ENCODE peak calls at places on chromosomes 12 and 14, in five cellular contexts. One of them, this sample, is unnamed.

GRCh38 chr12:63208956-63209355 is 58.0 kb upstream of the AVPR1A start:
- DNase-seq in T-helper 9 cell: no peak
- DNase-seq in adrenal gland: no peak
- DNase-seq in HT-29: no peak
- DNase-seq in activated effector memory CD4-positive, alpha-beta T cell treated with anti-CD3 and anti-CD28 coated beads, Interleukin-2, amount 50 U/mL, for 16 hours: no peak
- DNase-seq in this sample: no peak

GRCh38 chr12:101839324-101840283 is 8.8 kb upstream of the GNPTAB start:
- DNase-seq in T-helper 9 cell: peak
- DNase-seq in adrenal gland: peak
- DNase-seq in HT-29: peak
- DNase-seq in activated effector memory CD4-positive, alpha-beta T cell treated with anti-CD3 and anti-CD28 coated beads, Interleukin-2, amount 50 U/mL, for 16 hours: peak
- DNase-seq in this sample: peak

GRCh38 chr14:40413146-40413545 is 980.9 kb upstream of the FBXO33 start:
- DNase-seq in T-helper 9 cell: no peak
- DNase-seq in adrenal gland: no peak
- DNase-seq in HT-29: no peak
- DNase-seq in activated effector memory CD4-positive, alpha-beta T cell treated with anti-CD3 and anti-CD28 coated beads, Interleukin-2, amount 50 U/mL, for 16 hours: no peak
- DNase-seq in this sample: no peak

GRCh38 chr12:53292441-53292840 is 2.9 kb upstream of the PFDN5 start:
- DNase-seq in T-helper 9 cell: no peak
- DNase-seq in adrenal gland: no peak
- DNase-seq in HT-29: no peak
- DNase-seq in activated effector memory CD4-positive, alpha-beta T cell treated with anti-CD3 and anti-CD28 coated beads, Interleukin-2, amount 50 U/mL, for 16 hours: no peak
- DNase-seq in this sample: no peak

GRCh38 chr14:75427482-75428229 is at the start of gene JDP2:
- DNase-seq in T-helper 9 cell: peak
- DNase-seq in adrenal gland: peak
- DNase-seq in HT-29: peak
- DNase-seq in activated effector memory CD4-positive, alpha-beta T cell treated with anti-CD3 and anti-CD28 coated beads, Interleukin-2, amount 50 U/mL, for 16 hours: peak
- DNase-seq in this sample: peak

GRCh38 chr12:6434205-6435180 is 10.3 kb upstream of the CD27 start:
- DNase-seq in T-helper 9 cell: no peak
- DNase-seq in adrenal gland: no peak
- DNase-seq in HT-29: no peak
- DNase-seq in activated effector memory CD4-positive, alpha-beta T cell treated with anti-CD3 and anti-CD28 coated beads, Interleukin-2, amount 50 U/mL, for 16 hours: peak
- DNase-seq in this sample: no peak

GRCh38 chr14:69481815-69482568 is 2.5 kb upstream of the PLEKHD1 start:
- DNase-seq in T-helper 9 cell: no peak
- DNase-seq in adrenal gland: no peak
- DNase-seq in HT-29: no peak
- DNase-seq in activated effector memory CD4-positive, alpha-beta T cell treated with anti-CD3 and anti-CD28 coated beads, Interleukin-2, amount 50 U/mL, for 16 hours: no peak
- DNase-seq in this sample: no peak

GRCh38 chr14:33657478-33657877 is 293.4 kb downstream of the EGLN3 start:
- DNase-seq in T-helper 9 cell: no peak
- DNase-seq in adrenal gland: peak
- DNase-seq in HT-29: no peak
- DNase-seq in activated effector memory CD4-positive, alpha-beta T cell treated with anti-CD3 and anti-CD28 coated beads, Interleukin-2, amount 50 U/mL, for 16 hours: no peak
- DNase-seq in this sample: peak

GRCh38 chr14:45185110-45185814 is 49.5 kb downstream of the FANCM start:
- DNase-seq in T-helper 9 cell: no peak
- DNase-seq in adrenal gland: no peak
- DNase-seq in HT-29: no peak
- DNase-seq in activated effector memory CD4-positive, alpha-beta T cell treated with anti-CD3 and anti-CD28 coated beads, Interleukin-2, amount 50 U/mL, for 16 hours: no peak
- DNase-seq in this sample: no peak